ENCODE peak calls at places on chromosome 18, in nine cellular contexts. One of them, this sample, is unnamed.

GRCh38 chr18:35856178-35856577 is 116.3 kb upstream of the RMP24 start:
- DNase-seq in fibroblast of pulmonary artery: no peak
- DNase-seq in CD8-positive, alpha-beta T cell: no peak
- DNase-seq in HCT116: no peak
- DNase-seq in endodermal cell: peak; percentile 11
- DNase-seq in brain microvascular endothelial cell: no peak
- DNase-seq in BJ: no peak
- DNase-seq in uterus: no peak
- DNase-seq in astrocyte of the cerebellum: no peak
- DNase-seq in this sample: no peak

GRCh38 chr18:44945847-44946490 is 265.3 kb downstream of the SETBP1 start:
- DNase-seq in uterus: no peak
- DNase-seq in fibroblast of pulmonary artery: no peak
- DNase-seq in CD8-positive, alpha-beta T cell: no peak
- DNase-seq in BJ: no peak
- DNase-seq in HCT116: no peak
- DNase-seq in astrocyte of the cerebellum: no peak
- DNase-seq in endodermal cell: peak; percentile 51
- DNase-seq in brain microvascular endothelial cell: no peak
- DNase-seq in this sample: no peak

GRCh38 chr18:711330-711692 is 1.1 kb downstream of the ENOSF1 start:
- DNase-seq in astrocyte of the cerebellum: no peak
- DNase-seq in fibroblast of pulmonary artery: no peak
- DNase-seq in CD8-positive, alpha-beta T cell: no peak
- DNase-seq in brain microvascular endothelial cell: no peak
- DNase-seq in uterus: no peak
- DNase-seq in HCT116: no peak
- DNase-seq in BJ: no peak
- DNase-seq in endodermal cell: peak; percentile 59
- DNase-seq in this sample: no peak

GRCh38 chr18:40469851-40470250 is 1485.2 kb upstream of the PIK3C3 start:
- DNase-seq in astrocyte of the cerebellum: no peak
- DNase-seq in endodermal cell: no peak
- DNase-seq in BJ: no peak
- DNase-seq in CD8-positive, alpha-beta T cell: no peak
- DNase-seq in HCT116: no peak
- DNase-seq in uterus: no peak
- DNase-seq in brain microvascular endothelial cell: no peak
- DNase-seq in fibroblast of pulmonary artery: no peak
- DNase-seq in this sample: no peak

GRCh38 chr18:45478889-45479288 is 136.4 kb upstream of the SLC14A2 start:
- DNase-seq in endodermal cell: no peak
- DNase-seq in fibroblast of pulmonary artery: no peak
- DNase-seq in BJ: no peak
- DNase-seq in HCT116: no peak
- DNase-seq in CD8-positive, alpha-beta T cell: no peak
- DNase-seq in brain microvascular endothelial cell: no peak
- DNase-seq in uterus: no peak
- DNase-seq in astrocyte of the cerebellum: no peak
- DNase-seq in this sample: no peak

GRCh38 chr18:59612461-59612860 is 84.8 kb downstream of the CCBE1 start:
- DNase-seq in astrocyte of the cerebellum: peak; percentile 88
- DNase-seq in uterus: peak; percentile 33
- DNase-seq in endodermal cell: no peak
- DNase-seq in BJ: peak; percentile 73
- DNase-seq in fibroblast of pulmonary artery: peak; percentile 21
- DNase-seq in brain microvascular endothelial cell: no peak
- DNase-seq in CD8-positive, alpha-beta T cell: no peak
- DNase-seq in HCT116: no peak
- DNase-seq in this sample: no peak

GRCh38 chr18:79924814-79925655 is 26.4 kb downstream of the SLC66A2 start:
- DNase-seq in uterus: peak; percentile 63
- DNase-seq in brain microvascular endothelial cell: no peak
- DNase-seq in fibroblast of pulmonary artery: no peak
- DNase-seq in HCT116: no peak
- DNase-seq in astrocyte of the cerebellum: no peak
- DNase-seq in endodermal cell: peak; percentile 33
- DNase-seq in CD8-positive, alpha-beta T cell: no peak
- DNase-seq in BJ: no peak
- DNase-seq in this sample: no peak

GRCh38 chr18:35938562-35938961 is 33.9 kb upstream of the RMP24 start:
- DNase-seq in HCT116: no peak
- DNase-seq in fibroblast of pulmonary artery: no peak
- DNase-seq in CD8-positive, alpha-beta T cell: no peak
- DNase-seq in uterus: no peak
- DNase-seq in astrocyte of the cerebellum: no peak
- DNase-seq in BJ: no peak
- DNase-seq in endodermal cell: no peak
- DNase-seq in brain microvascular endothelial cell: no peak
- DNase-seq in this sample: no peak

GRCh38 chr18:41464278-41464677 is 490.8 kb upstream of the PIK3C3 start:
- DNase-seq in CD8-positive, alpha-beta T cell: no peak
- DNase-seq in fibroblast of pulmonary artery: no peak
- DNase-seq in endodermal cell: no peak
- DNase-seq in HCT116: no peak
- DNase-seq in BJ: no peak
- DNase-seq in uterus: no peak
- DNase-seq in brain microvascular endothelial cell: no peak
- DNase-seq in astrocyte of the cerebellum: no peak
- DNase-seq in this sample: no peak

GRCh38 chr18:37698508-37699035 is 133.0 kb upstream of the CELF4 start:
- DNase-seq in endodermal cell: peak; percentile 69
- DNase-seq in fibroblast of pulmonary artery: no peak
- DNase-seq in brain microvascular endothelial cell: no peak
- DNase-seq in BJ: no peak
- DNase-seq in astrocyte of the cerebellum: no peak
- DNase-seq in HCT116: no peak
- DNase-seq in CD8-positive, alpha-beta T cell: no peak
- DNase-seq in uterus: no peak
- DNase-seq in this sample: no peak

GRCh38 chr18:48412339-48412929 is 3.3 kb upstream of the ZBTB7C start:
- DNase-seq in BJ: no peak
- DNase-seq in endodermal cell: peak; percentile 84
- DNase-seq in brain microvascular endothelial cell: no peak
- DNase-seq in astrocyte of the cerebellum: no peak
- DNase-seq in CD8-positive, alpha-beta T cell: no peak
- DNase-seq in HCT116: peak; percentile 62
- DNase-seq in uterus: no peak
- DNase-seq in fibroblast of pulmonary artery: peak; percentile 38
- DNase-seq in this sample: no peak

GRCh38 chr18:36311026-36311570 is 13.6 kb downstream of the FHOD3 start:
- DNase-seq in brain microvascular endothelial cell: no peak
- DNase-seq in uterus: no peak
- DNase-seq in BJ: no peak
- DNase-seq in astrocyte of the cerebellum: no peak
- DNase-seq in fibroblast of pulmonary artery: no peak
- DNase-seq in CD8-positive, alpha-beta T cell: no peak
- DNase-seq in HCT116: no peak
- DNase-seq in endodermal cell: peak; percentile 50
- DNase-seq in this sample: no peak

GRCh38 chr18:45836242-45837215 is 11.1 kb downstream of the SIGLEC15 start:
- DNase-seq in fibroblast of pulmonary artery: no peak
- DNase-seq in brain microvascular endothelial cell: no peak
- DNase-seq in uterus: no peak
- DNase-seq in CD8-positive, alpha-beta T cell: no peak
- DNase-seq in HCT116: no peak
- DNase-seq in BJ: no peak
- DNase-seq in endodermal cell: no peak
- DNase-seq in astrocyte of the cerebellum: no peak
- DNase-seq in this sample: no peak

GRCh38 chr18:72847134-72847533 is 20.7 kb downstream of the NETO1 start:
- DNase-seq in BJ: no peak
- DNase-seq in HCT116: no peak
- DNase-seq in CD8-positive, alpha-beta T cell: no peak
- DNase-seq in uterus: no peak
- DNase-seq in endodermal cell: no peak
- DNase-seq in fibroblast of pulmonary artery: no peak
- DNase-seq in astrocyte of the cerebellum: no peak
- DNase-seq in brain microvascular endothelial cell: no peak
- DNase-seq in this sample: no peak

GRCh38 chr18:61742555-61743429 is 150.0 kb downstream of the RNF152 start:
- DNase-seq in HCT116: no peak
- DNase-seq in uterus: peak; percentile 56
- DNase-seq in CD8-positive, alpha-beta T cell: no peak
- DNase-seq in BJ: no peak
- DNase-seq in astrocyte of the cerebellum: no peak
- DNase-seq in brain microvascular endothelial cell: no peak
- DNase-seq in endodermal cell: no peak
- DNase-seq in fibroblast of pulmonary artery: no peak
- DNase-seq in this sample: no peak

GRCh38 chr18:57441395-57441794 is 6.2 kb downstream of the ONECUT2 start:
- DNase-seq in endodermal cell: peak; percentile 82
- DNase-seq in uterus: no peak
- DNase-seq in brain microvascular endothelial cell: no peak
- DNase-seq in BJ: no peak
- DNase-seq in astrocyte of the cerebellum: no peak
- DNase-seq in CD8-positive, alpha-beta T cell: no peak
- DNase-seq in fibroblast of pulmonary artery: no peak
- DNase-seq in HCT116: no peak
- DNase-seq in this sample: no peak

GRCh38 chr18:9673296-9674251 is 34.5 kb upstream of the RAB31 start:
- DNase-seq in endodermal cell: peak; percentile 69
- DNase-seq in fibroblast of pulmonary artery: peak; percentile 81
- DNase-seq in CD8-positive, alpha-beta T cell: no peak
- DNase-seq in BJ: no peak
- DNase-seq in HCT116: peak; percentile 90
- DNase-seq in astrocyte of the cerebellum: peak; percentile 32
- DNase-seq in uterus: no peak
- DNase-seq in brain microvascular endothelial cell: peak; percentile 23
- DNase-seq in this sample: no peak

DNA sequence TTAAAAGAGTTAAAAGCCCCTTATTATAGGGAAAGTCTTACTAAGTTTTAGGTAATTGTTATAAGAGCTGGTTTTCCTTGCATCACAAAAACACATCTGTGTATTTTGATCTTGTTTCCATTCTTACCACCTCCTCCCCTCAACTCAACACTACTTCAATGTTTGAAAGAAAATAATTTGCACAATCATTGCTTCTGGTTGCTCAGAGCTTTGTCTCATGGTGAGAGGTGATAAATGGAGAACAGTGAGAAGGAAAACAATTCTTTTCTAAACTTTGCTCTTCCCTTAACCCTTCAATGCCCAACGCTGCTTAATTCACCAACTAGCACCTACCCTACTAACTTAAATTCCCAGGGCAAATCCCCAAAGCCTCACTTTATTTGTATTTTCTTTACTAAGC is 268.1 kb upstream of the LINC00305 start:
- DNase-seq in endodermal cell: peak; percentile 54
- DNase-seq in CD8-positive, alpha-beta T cell: no peak
- DNase-seq in HCT116: no peak
- DNase-seq in BJ: no peak
- DNase-seq in fibroblast of pulmonary artery: no peak
- DNase-seq in uterus: no peak
- DNase-seq in astrocyte of the cerebellum: no peak
- DNase-seq in brain microvascular endothelial cell: no peak
- DNase-seq in this sample: no peak
- H3K4me3 ChIP-seq in endodermal cell: peak overlapping the region; percentile 25
- H3K4me3 ChIP-seq in CD8-positive, alpha-beta T cell: no peak overlapping the region
- H3K4me3 ChIP-seq in HCT116: no peak overlapping the region
- H3K4me3 ChIP-seq in BJ: no peak overlapping the region
- H3K4me3 ChIP-seq in fibroblast of pulmonary artery: no peak overlapping the region
- H3K4me3 ChIP-seq in uterus: no peak overlapping the region
- H3K4me3 ChIP-seq in astrocyte of the cerebellum: no peak overlapping the region
- H3K4me3 ChIP-seq in brain microvascular endothelial cell: no peak overlapping the region
- H3K4me3 ChIP-seq in this sample: no peak overlapping the region

DNA sequence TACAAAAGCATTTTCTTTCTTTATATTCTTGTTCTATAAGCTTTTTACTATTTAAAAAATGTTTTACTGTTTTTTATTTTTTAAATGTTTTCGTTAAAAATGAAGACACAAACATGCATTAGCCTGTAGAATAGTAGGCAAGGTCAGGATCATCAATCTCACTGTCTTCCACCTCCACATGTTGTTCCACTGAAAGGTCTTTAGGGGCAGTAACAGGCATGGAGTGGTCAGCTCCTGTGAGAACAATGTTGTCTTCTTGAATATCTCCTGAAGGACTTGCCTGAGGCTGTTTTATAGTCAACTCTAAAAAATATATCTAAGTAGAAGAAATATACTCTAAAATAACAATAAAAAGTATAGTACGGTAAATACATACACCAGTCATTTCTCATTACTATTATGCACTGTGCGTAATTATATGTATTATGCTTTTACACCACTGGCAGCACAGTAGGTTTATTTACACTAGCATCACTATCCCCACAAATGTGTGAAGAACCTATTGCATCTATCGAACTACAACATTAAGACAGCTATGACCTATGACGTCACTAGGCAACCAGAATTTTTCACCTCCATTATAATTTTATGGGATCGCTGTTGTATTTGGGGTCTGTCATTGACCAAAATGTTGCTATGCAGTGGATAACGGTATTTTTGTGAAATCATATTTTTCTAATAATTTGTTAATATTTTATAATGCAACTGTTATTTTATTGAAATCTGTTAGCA is 764.3 kb downstream of the METTL4 start:
- DNase-seq in uterus: no peak
- DNase-seq in brain microvascular endothelial cell: no peak
- DNase-seq in BJ: no peak
- DNase-seq in endodermal cell: no peak
- DNase-seq in astrocyte of the cerebellum: no peak
- DNase-seq in CD8-positive, alpha-beta T cell: no peak
- DNase-seq in HCT116: no peak
- DNase-seq in fibroblast of pulmonary artery: no peak
- DNase-seq in this sample: no peak
- TF ChIP-seq CTCF in uterus: no peak
- TF ChIP-seq CTCF in brain microvascular endothelial cell: no peak
- TF ChIP-seq CTCF in BJ: no peak
- TF ChIP-seq CTCF in endodermal cell: peak; percentile 70
- TF ChIP-seq CTCF in astrocyte of the cerebellum: no peak
- TF ChIP-seq CTCF in CD8-positive, alpha-beta T cell: no peak
- TF ChIP-seq CTCF in HCT116: no peak
- TF ChIP-seq CTCF in fibroblast of pulmonary artery: no peak
- TF ChIP-seq CTCF in this sample: no peak

GRCh38 chr18:14174706-14175085 is 42.5 kb upstream of the ZNF519 start:
- DNase-seq in CD8-positive, alpha-beta T cell: no peak
- DNase-seq in endodermal cell: no peak
- DNase-seq in brain microvascular endothelial cell: no peak
- DNase-seq in HCT116: no peak
- DNase-seq in uterus: no peak
- DNase-seq in fibroblast of pulmonary artery: no peak
- DNase-seq in astrocyte of the cerebellum: no peak
- DNase-seq in BJ: no peak
- DNase-seq in this sample: no peak
- H3K4me3 ChIP-seq in CD8-positive, alpha-beta T cell: no peak overlapping the region
- H3K4me3 ChIP-seq in endodermal cell: no peak overlapping the region
- H3K4me3 ChIP-seq in brain microvascular endothelial cell: no peak overlapping the region
- H3K4me3 ChIP-seq in HCT116: no peak overlapping the region
- H3K4me3 ChIP-seq in uterus: no peak overlapping the region
- H3K4me3 ChIP-seq in fibroblast of pulmonary artery: no peak overlapping the region
- H3K4me3 ChIP-seq in astrocyte of the cerebellum: no peak overlapping the region
- H3K4me3 ChIP-seq in BJ: no peak overlapping the region
- H3K4me3 ChIP-seq in this sample: no peak overlapping the region

DNA sequence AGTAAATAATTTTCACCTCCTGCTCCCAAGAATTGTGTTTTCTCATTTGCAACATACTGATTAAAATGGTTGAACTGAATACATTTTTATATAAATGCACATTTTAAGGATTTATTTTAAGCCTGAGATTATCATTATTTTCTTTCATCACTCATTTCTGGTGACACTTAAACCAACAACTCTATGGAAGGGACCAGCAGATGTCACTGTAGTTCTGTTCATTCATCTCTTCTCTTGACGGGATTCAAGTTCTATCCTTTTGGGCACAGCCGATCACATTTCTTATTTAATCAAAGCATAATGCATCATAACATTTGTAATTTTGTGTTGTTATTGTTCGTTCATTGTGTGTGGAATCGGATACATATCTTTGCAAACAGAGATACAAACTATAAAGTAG is 417.9 kb downstream of the HRH4 start:
- DNase-seq in CD8-positive, alpha-beta T cell: no peak
- DNase-seq in endodermal cell: no peak
- DNase-seq in fibroblast of pulmonary artery: peak; percentile 74
- DNase-seq in brain microvascular endothelial cell: peak; percentile 51
- DNase-seq in uterus: no peak
- DNase-seq in BJ: no peak
- DNase-seq in astrocyte of the cerebellum: peak; percentile 49
- DNase-seq in HCT116: no peak
- DNase-seq in this sample: peak; percentile 14
- TF ChIP-seq CTCF in CD8-positive, alpha-beta T cell: no peak
- TF ChIP-seq CTCF in endodermal cell: peak; percentile 81
- TF ChIP-seq CTCF in fibroblast of pulmonary artery: peak; percentile 54
- TF ChIP-seq CTCF in brain microvascular endothelial cell: peak; percentile 44
- TF ChIP-seq CTCF in uterus: peak; percentile 67
- TF ChIP-seq CTCF in BJ: peak; percentile 50
- TF ChIP-seq CTCF in astrocyte of the cerebellum: peak; percentile 54
- TF ChIP-seq CTCF in HCT116: peak; percentile 40
- TF ChIP-seq CTCF in this sample: peak; percentile 31